ENCODE peak calls at places on chromosomes 12 and 14, in four cellular contexts. One of them, this sample, is unnamed.

GRCh38 chr12:49055978-49056754 is 4.4 kb downstream of the KMT2D start:
- DNase-seq in NCI-H446: peak; percentile 43
- DNase-seq in CD8-positive, alpha-beta T cell: peak; percentile 48
- DNase-seq in T-helper 17 cell: no peak
- DNase-seq in this sample: no peak

GRCh38 chr14:22985894-22986507 is 3.6 kb upstream of the AJUBA start:
- DNase-seq in NCI-H446: no peak
- DNase-seq in CD8-positive, alpha-beta T cell: no peak
- DNase-seq in T-helper 17 cell: no peak
- DNase-seq in this sample: no peak

GRCh38 chr14:24238527-24239037 is 3.8 kb downstream of the TINF2 start:
- DNase-seq in NCI-H446: no peak
- DNase-seq in CD8-positive, alpha-beta T cell: no peak
- DNase-seq in T-helper 17 cell: no peak
- DNase-seq in this sample: no peak

GRCh38 chr12:47397664-47398281 is 308.1 kb downstream of the RPAP3 start:
- DNase-seq in NCI-H446: peak; percentile 6
- DNase-seq in CD8-positive, alpha-beta T cell: peak; percentile 46
- DNase-seq in T-helper 17 cell: no peak
- DNase-seq in this sample: no peak

GRCh38 chr12:125633686-125634085 is 568.5 kb downstream of the AACS start:
- DNase-seq in NCI-H446: no peak
- DNase-seq in CD8-positive, alpha-beta T cell: no peak
- DNase-seq in T-helper 17 cell: no peak
- DNase-seq in this sample: no peak

GRCh38 chr12:94566345-94566744 is 84.0 kb downstream of the TMCC3 start:
- DNase-seq in NCI-H446: no peak
- DNase-seq in CD8-positive, alpha-beta T cell: no peak
- DNase-seq in T-helper 17 cell: no peak
- DNase-seq in this sample: no peak

GRCh38 chr12:132527186-132527882 is 37.4 kb downstream of the FBRSL1 start:
- DNase-seq in NCI-H446: no peak
- DNase-seq in CD8-positive, alpha-beta T cell: no peak
- DNase-seq in T-helper 17 cell: no peak
- DNase-seq in this sample: no peak

GRCh38 chr14:55092326-55092725 is 36.7 kb upstream of the LGALS3 start:
- DNase-seq in NCI-H446: no peak
- DNase-seq in CD8-positive, alpha-beta T cell: no peak
- DNase-seq in T-helper 17 cell: no peak
- DNase-seq in this sample: no peak

GRCh38 chr12:77402726-77403125 is 337.4 kb upstream of the E2F7 start:
- DNase-seq in NCI-H446: peak; percentile 67
- DNase-seq in CD8-positive, alpha-beta T cell: no peak
- DNase-seq in T-helper 17 cell: no peak
- DNase-seq in this sample: no peak

GRCh38 chr14:100065161-100065871 is at the start of gene EVL:
- DNase-seq in NCI-H446: no peak
- DNase-seq in CD8-positive, alpha-beta T cell: peak; percentile 77
- DNase-seq in T-helper 17 cell: peak; percentile 46
- DNase-seq in this sample: peak; percentile 65

GRCh38 chr14:95174184-95174804 is 17.0 kb upstream of the DICER1 start:
- DNase-seq in NCI-H446: no peak
- DNase-seq in CD8-positive, alpha-beta T cell: no peak
- DNase-seq in T-helper 17 cell: no peak
- DNase-seq in this sample: no peak

GRCh38 chr12:4540633-4541032 is 1.9 kb downstream of the RAD51AP1 start:
- DNase-seq in NCI-H446: no peak
- DNase-seq in CD8-positive, alpha-beta T cell: no peak
- DNase-seq in T-helper 17 cell: no peak
- DNase-seq in this sample: no peak

GRCh38 chr12:124387510-124387855 is 92.6 kb downstream of the RFLNA start:
- DNase-seq in NCI-H446: no peak
- DNase-seq in CD8-positive, alpha-beta T cell: no peak
- DNase-seq in T-helper 17 cell: no peak
- DNase-seq in this sample: no peak

GRCh38 chr12:54140958-54141388 is 47.8 kb downstream of the SMUG1 start:
- DNase-seq in NCI-H446: no peak
- DNase-seq in CD8-positive, alpha-beta T cell: no peak
- DNase-seq in T-helper 17 cell: no peak
- DNase-seq in this sample: no peak

This sample was measured in activated B cell treated with CpG ODN at 0.5 μM for 24 hours.